ENCODE peak calls at places on chromosomes 7 and 10, in seven cellular contexts. One of them, this sample, is unnamed.

GRCh38 chr10:73911553-73912004 is 647 bp downstream of the PLAU start:
- DNase-seq in uterus: no peak
- DNase-seq in A549: peak
- DNase-seq in BJ: no peak
- DNase-seq in endothelial cell: no peak
- DNase-seq in AG09309: no peak
- DNase-seq in astrocyte of the spinal cord: no peak
- DNase-seq in this sample: no peak

GRCh38 chr10:71126432-71126831 is 85.9 kb upstream of the UNC5B start:
- DNase-seq in uterus: no peak
- DNase-seq in A549: no peak
- DNase-seq in BJ: no peak
- DNase-seq in endothelial cell: no peak
- DNase-seq in AG09309: no peak
- DNase-seq in astrocyte of the spinal cord: no peak
- DNase-seq in this sample: no peak

GRCh38 chr10:14084875-14085274 is 245.8 kb downstream of the FRMD4A start:
- DNase-seq in uterus: no peak
- DNase-seq in A549: peak
- DNase-seq in BJ: no peak
- DNase-seq in endothelial cell: no peak
- DNase-seq in AG09309: no peak
- DNase-seq in astrocyte of the spinal cord: peak
- DNase-seq in this sample: no peak

GRCh38 chr10:26946103-26946907 is 85.5 kb upstream of the ABI1 start:
- DNase-seq in uterus: no peak
- DNase-seq in A549: no peak
- DNase-seq in BJ: no peak
- DNase-seq in endothelial cell: no peak
- DNase-seq in AG09309: no peak
- DNase-seq in astrocyte of the spinal cord: peak
- DNase-seq in this sample: no peak

GRCh38 chr7:52088008-52088787 is 771.6 kb upstream of the COBL start:
- DNase-seq in uterus: no peak
- DNase-seq in A549: no peak
- DNase-seq in BJ: no peak
- DNase-seq in endothelial cell: peak
- DNase-seq in AG09309: no peak
- DNase-seq in astrocyte of the spinal cord: peak
- DNase-seq in this sample: no peak

GRCh38 chr10:89867964-89868363 is 166.6 kb downstream of the KIF20B start:
- DNase-seq in uterus: no peak
- DNase-seq in A549: no peak
- DNase-seq in BJ: no peak
- DNase-seq in endothelial cell: no peak
- DNase-seq in AG09309: no peak
- DNase-seq in astrocyte of the spinal cord: peak
- DNase-seq in this sample: no peak

GRCh38 chr7:116354546-116355422 is 144.4 kb downstream of the TES start:
- DNase-seq in uterus: peak
- DNase-seq in A549: peak
- DNase-seq in BJ: peak
- DNase-seq in endothelial cell: peak
- DNase-seq in AG09309: peak
- DNase-seq in astrocyte of the spinal cord: peak
- DNase-seq in this sample: peak

GRCh38 chr10:119090026-119090808 is 9.6 kb upstream of the EIF3A start:
- DNase-seq in uterus: no peak
- DNase-seq in A549: no peak
- DNase-seq in BJ: no peak
- DNase-seq in endothelial cell: no peak
- DNase-seq in AG09309: no peak
- DNase-seq in astrocyte of the spinal cord: no peak
- DNase-seq in this sample: no peak

GRCh38 chr10:89480047-89480446 is 55.3 kb downstream of the SLC16A12 start:
- DNase-seq in uterus: no peak
- DNase-seq in A549: no peak
- DNase-seq in BJ: no peak
- DNase-seq in endothelial cell: no peak
- DNase-seq in AG09309: no peak
- DNase-seq in astrocyte of the spinal cord: no peak
- DNase-seq in this sample: no peak

GRCh38 chr7:28293529-28293835 is 112.9 kb upstream of the JAZF1 start:
- DNase-seq in uterus: no peak
- DNase-seq in A549: no peak
- DNase-seq in BJ: no peak
- DNase-seq in endothelial cell: no peak
- DNase-seq in AG09309: no peak
- DNase-seq in astrocyte of the spinal cord: peak
- DNase-seq in this sample: no peak

GRCh38 chr7:129489491-129489890 is 12.8 kb upstream of the SMKR1 start:
- DNase-seq in uterus: no peak
- DNase-seq in A549: no peak
- DNase-seq in BJ: peak
- DNase-seq in endothelial cell: no peak
- DNase-seq in AG09309: peak
- DNase-seq in astrocyte of the spinal cord: peak
- DNase-seq in this sample: peak

GRCh38 chr7:1382553-1383397 is 76.5 kb downstream of the MICALL2 start:
- DNase-seq in uterus: no peak
- DNase-seq in A549: no peak
- DNase-seq in BJ: no peak
- DNase-seq in endothelial cell: no peak
- DNase-seq in AG09309: no peak
- DNase-seq in astrocyte of the spinal cord: no peak
- DNase-seq in this sample: no peak

GRCh38 chr10:130430291-130430690 is 294.1 kb downstream of the GLRX3 start:
- DNase-seq in uterus: no peak
- DNase-seq in A549: no peak
- DNase-seq in BJ: no peak
- DNase-seq in endothelial cell: no peak
- DNase-seq in AG09309: no peak
- DNase-seq in astrocyte of the spinal cord: no peak
- DNase-seq in this sample: no peak

GRCh38 chr10:118308664-118309063 is 33.5 kb downstream of the FAM204A start:
- DNase-seq in uterus: no peak
- DNase-seq in A549: no peak
- DNase-seq in BJ: no peak
- DNase-seq in endothelial cell: no peak
- DNase-seq in AG09309: no peak
- DNase-seq in astrocyte of the spinal cord: no peak
- DNase-seq in this sample: no peak

GRCh38 chr7:138924551-138925225 is 56.5 kb downstream of the KIAA1549 start:
- DNase-seq in uterus: no peak
- DNase-seq in A549: no peak
- DNase-seq in BJ: no peak
- DNase-seq in endothelial cell: no peak
- DNase-seq in AG09309: no peak
- DNase-seq in astrocyte of the spinal cord: no peak
- DNase-seq in this sample: no peak

GRCh38 chr7:2281556-2281955 is 32.7 kb downstream of the SNX8 start:
- DNase-seq in uterus: peak
- DNase-seq in A549: no peak
- DNase-seq in BJ: no peak
- DNase-seq in endothelial cell: no peak
- DNase-seq in AG09309: no peak
- DNase-seq in astrocyte of the spinal cord: peak
- DNase-seq in this sample: no peak

GRCh38 chr10:13118784-13119133 is 18.8 kb downstream of the OPTN start:
- DNase-seq in uterus: no peak
- DNase-seq in A549: no peak
- DNase-seq in BJ: no peak
- DNase-seq in endothelial cell: no peak
- DNase-seq in AG09309: no peak
- DNase-seq in astrocyte of the spinal cord: no peak
- DNase-seq in this sample: no peak

GRCh38 chr7:4765776-4766490 is 9.5 kb upstream of the AP5Z1 start:
- DNase-seq in uterus: no peak
- DNase-seq in A549: no peak
- DNase-seq in BJ: no peak
- DNase-seq in endothelial cell: no peak
- DNase-seq in AG09309: no peak
- DNase-seq in astrocyte of the spinal cord: no peak
- DNase-seq in this sample: no peak

GRCh38 chr10:7264313-7264741 is 146.5 kb downstream of the SFMBT2 start:
- DNase-seq in uterus: no peak
- DNase-seq in A549: peak
- DNase-seq in BJ: no peak
- DNase-seq in endothelial cell: no peak
- DNase-seq in AG09309: no peak
- DNase-seq in astrocyte of the spinal cord: peak
- DNase-seq in this sample: no peak

GRCh38 chr10:131700032-131700431 is 200.8 kb upstream of the PPP2R2D start:
- DNase-seq in uterus: no peak
- DNase-seq in A549: no peak
- DNase-seq in BJ: no peak
- DNase-seq in endothelial cell: no peak
- DNase-seq in AG09309: no peak
- DNase-seq in astrocyte of the spinal cord: no peak
- DNase-seq in this sample: no peak

DNA sequence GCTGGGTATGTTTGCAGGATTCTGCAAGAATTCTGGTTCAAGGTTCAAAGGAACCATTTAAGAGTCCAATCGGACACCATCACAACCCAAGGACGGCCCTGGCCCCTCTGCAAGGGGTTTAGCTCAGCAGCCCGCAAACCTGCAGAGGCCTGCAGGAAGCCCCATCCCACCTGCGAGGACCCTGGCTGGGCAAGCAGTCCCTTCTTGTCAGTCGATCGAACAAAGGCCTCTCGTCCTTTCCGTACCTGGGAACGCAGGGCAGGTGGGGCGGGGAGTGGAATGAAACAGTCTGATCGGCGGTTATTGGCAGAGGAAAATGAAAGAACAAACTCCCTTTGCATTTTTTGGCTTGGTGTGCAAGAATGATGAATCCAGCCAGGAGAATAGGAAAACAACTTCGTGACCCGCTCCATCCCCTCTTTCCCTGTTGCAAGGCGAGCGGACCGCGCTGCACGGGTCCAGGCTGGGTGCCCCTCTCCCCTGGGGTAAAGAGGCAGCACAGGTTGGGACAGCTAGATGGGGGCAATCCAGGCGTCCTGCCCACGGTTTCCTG is 73.7 kb downstream of the INSIG1 start:
- DNase-seq in uterus: no peak
- DNase-seq in A549: no peak
- DNase-seq in BJ: no peak
- DNase-seq in endothelial cell: no peak
- DNase-seq in AG09309: no peak
- DNase-seq in astrocyte of the spinal cord: no peak
- DNase-seq in this sample: no peak
- TF ChIP-seq CTCF in uterus: no peak
- TF ChIP-seq CTCF in A549: no peak
- TF ChIP-seq CTCF in BJ: no peak
- TF ChIP-seq CTCF in endothelial cell: no peak
- TF ChIP-seq CTCF in AG09309: no peak
- TF ChIP-seq CTCF in astrocyte of the spinal cord: no peak
- TF ChIP-seq CTCF in this sample: no peak

GRCh38 chr7:45662018-45662417 is 87.8 kb downstream of the ADCY1 start:
- DNase-seq in uterus: no peak
- DNase-seq in A549: no peak
- DNase-seq in BJ: no peak
- DNase-seq in endothelial cell: no peak
- DNase-seq in AG09309: no peak
- DNase-seq in astrocyte of the spinal cord: no peak
- DNase-seq in this sample: no peak

GRCh38 chr7:45663965-45664623 is 89.9 kb downstream of the ADCY1 start:
- DNase-seq in uterus: no peak
- DNase-seq in A549: no peak
- DNase-seq in BJ: no peak
- DNase-seq in endothelial cell: no peak
- DNase-seq in AG09309: no peak
- DNase-seq in astrocyte of the spinal cord: no peak
- DNase-seq in this sample: no peak

GRCh38 chr7:45662540-45663166 is 88.5 kb downstream of the ADCY1 start:
- DNase-seq in uterus: no peak
- DNase-seq in A549: no peak
- DNase-seq in BJ: no peak
- DNase-seq in endothelial cell: no peak
- DNase-seq in AG09309: no peak
- DNase-seq in astrocyte of the spinal cord: no peak
- DNase-seq in this sample: no peak

GRCh38 chr7:45665172-45665571 is 91.0 kb downstream of the ADCY1 start:
- DNase-seq in uterus: no peak
- DNase-seq in A549: no peak
- DNase-seq in BJ: no peak
- DNase-seq in endothelial cell: no peak
- DNase-seq in AG09309: no peak
- DNase-seq in astrocyte of the spinal cord: no peak
- DNase-seq in this sample: no peak

DNA sequence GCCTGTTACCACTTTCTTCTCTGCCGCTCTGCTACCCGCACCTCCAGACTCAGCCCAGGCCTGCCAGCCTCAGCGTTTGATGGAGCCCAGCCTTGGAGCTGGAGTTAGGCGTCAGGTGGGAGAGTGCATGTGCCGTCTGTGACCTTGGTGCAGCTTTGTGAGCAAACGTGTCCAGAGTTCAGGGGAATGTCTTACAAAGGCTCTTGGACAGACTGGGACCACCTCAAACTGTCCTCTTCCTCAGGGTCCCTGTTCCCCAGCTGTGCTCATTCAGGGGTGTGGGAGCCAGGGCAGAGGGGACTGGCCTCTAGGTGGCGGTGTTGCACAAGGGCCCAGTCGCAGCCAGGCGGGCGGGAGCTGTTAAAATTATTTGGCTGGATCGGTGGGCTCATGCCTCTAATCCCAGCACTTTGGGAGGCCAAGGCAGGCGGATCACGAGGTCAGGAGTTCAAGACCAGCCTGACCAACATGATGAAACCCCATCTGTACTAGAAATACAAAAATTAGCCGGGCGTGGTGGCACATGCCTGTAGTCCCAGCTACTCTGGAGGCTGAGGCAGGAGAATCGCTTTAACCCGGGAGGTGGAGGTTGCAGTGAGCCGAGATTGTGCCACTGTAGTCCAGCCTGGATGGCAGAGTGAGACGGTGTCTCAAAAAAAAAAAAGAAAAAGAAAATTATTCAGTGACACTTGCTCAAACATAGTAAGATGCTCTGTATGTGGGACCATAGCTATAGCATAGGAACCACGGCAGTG is 89.2 kb downstream of the ADCY1 start:
- DNase-seq in uterus: no peak
- DNase-seq in A549: peak
- DNase-seq in BJ: no peak
- DNase-seq in endothelial cell: peak
- DNase-seq in AG09309: no peak
- DNase-seq in astrocyte of the spinal cord: no peak
- DNase-seq in this sample: no peak
- TF ChIP-seq CTCF in uterus: no peak
- TF ChIP-seq CTCF in A549: peak
- TF ChIP-seq CTCF in BJ: peak
- TF ChIP-seq CTCF in endothelial cell: peak
- TF ChIP-seq CTCF in AG09309: peak
- TF ChIP-seq CTCF in astrocyte of the spinal cord: peak
- TF ChIP-seq CTCF in this sample: peak

GRCh38 chr10:84026821-84027257 is 112.5 kb upstream of the GHITM start:
- DNase-seq in uterus: no peak
- DNase-seq in A549: peak
- DNase-seq in BJ: no peak
- DNase-seq in endothelial cell: peak
- DNase-seq in AG09309: no peak
- DNase-seq in astrocyte of the spinal cord: no peak
- DNase-seq in this sample: no peak
- TF ChIP-seq CTCF in uterus: no peak
- TF ChIP-seq CTCF in A549: peak
- TF ChIP-seq CTCF in BJ: peak
- TF ChIP-seq CTCF in endothelial cell: peak
- TF ChIP-seq CTCF in AG09309: peak
- TF ChIP-seq CTCF in astrocyte of the spinal cord: peak
- TF ChIP-seq CTCF in this sample: peak

GRCh38 chr7:101171442-101171837 is 6.1 kb upstream of the VGF start:
- DNase-seq in uterus: no peak
- DNase-seq in A549: no peak
- DNase-seq in BJ: no peak
- DNase-seq in endothelial cell: no peak
- DNase-seq in AG09309: no peak
- DNase-seq in astrocyte of the spinal cord: no peak
- DNase-seq in this sample: no peak
- TF ChIP-seq CTCF in uterus: no peak
- TF ChIP-seq CTCF in A549: no peak
- TF ChIP-seq CTCF in BJ: peak
- TF ChIP-seq CTCF in endothelial cell: no peak
- TF ChIP-seq CTCF in AG09309: peak
- TF ChIP-seq CTCF in astrocyte of the spinal cord: peak
- TF ChIP-seq CTCF in this sample: peak